ENCODE peak calls at places on chromosomes 13 and 19, in seven cellular contexts. Y, I, M, J, F, K and L are unnamed samples. For H3K9me3, the result is how much of the 10 kb centered on the place peaks cover.

GRCh38 chr19:5339470-5339949 is 1.1 kb downstream of the PTPRS start:
- DNase-seq in F (no peak), J (no peak), K (no peak), Y (no peak), I (no peak), M (no peak), L (no peak)

GRCh38 chr13:83221256-83221655 is 661.0 kb downstream of the SLITRK1 start:
- DNase-seq in K (no peak), I (no peak), F (peak), M (no peak), J (no peak), Y (no peak), L (no peak)

GRCh38 chr13:76759877-76760276 is 126.3 kb downstream of the KCTD12 start:
- DNase-seq in K (no peak), J (no peak), Y (no peak), I (no peak), M (no peak), F (no peak), L (no peak)

GRCh38 chr19:7628589-7629311 is 595 bp downstream of the XAB2 start:
- DNase-seq in J (no peak), M (no peak), K (no peak), I (no peak), F (no peak), Y (no peak), L (no peak)

GRCh38 chr13:43472980-43473379 is 313.8 kb downstream of the ENOX1 start:
- DNase-seq in Y (no peak), K (no peak), F (no peak), J (no peak), M (no peak), I (no peak), L (no peak)

GRCh38 chr13:19810996-19811881 is 28.5 kb upstream of the PSPC1 start:
- DNase-seq in M (no peak), K (no peak), I (no peak), Y (peak), F (no peak), J (no peak), L (no peak)

GRCh38 chr13:27203854-27204253 is 32.2 kb upstream of the USP12 start:
- DNase-seq in Y (no peak), F (no peak), K (no peak), J (no peak), M (no peak), I (no peak), L (no peak)

GRCh38 chr13:111912991-111913781 is 153.8 kb upstream of the SOX1 start:
- DNase-seq in J (no peak), Y (peak), M (no peak), I (no peak), F (no peak), K (no peak), L (no peak)

GRCh38 chr19:33459220-33459619 is 62.4 kb downstream of the PEPD start:
- DNase-seq in I (no peak), K (no peak), J (peak), F (no peak), M (no peak), Y (peak), L (no peak)

GRCh38 chr13:93309886-93310520 is 83.4 kb downstream of the GPC6 start:
- DNase-seq in I (no peak), F (no peak), K (no peak), M (no peak), J (no peak), Y (no peak), L (no peak)

GRCh38 chr19:49442354-49442753 is 1.0 kb upstream of the SLC17A7 start:
- DNase-seq in Y (no peak), J (no peak), I (no peak), F (no peak), K (no peak), M (peak), L (peak)

GRCh38 chr13:76830805-76831204 is 55.4 kb downstream of the KCTD12 start:
- DNase-seq in Y (no peak), F (no peak), J (no peak), I (no peak), K (no peak), M (no peak), L (no peak)

GRCh38 chr19:6045108-6045507 is 65.2 kb downstream of the RFX2 start:
- DNase-seq in Y (no peak), F (no peak), J (no peak), M (no peak), K (no peak), I (no peak), L (no peak)

GRCh38 chr19:39848392-39848791 is 2.2 kb upstream of the FBL start:
- DNase-seq in I (no peak), K (no peak), Y (no peak), F (no peak), M (no peak), J (no peak), L (no peak)

GRCh38 chr13:35474551-35474950 is 1.9 kb downstream of the MAB21L1 start:
- DNase-seq in M (no peak), I (no peak), K (no peak), F (no peak), J (no peak), Y (no peak), L (no peak)

GRCh38 chr13:27264181-27264580 is 6.4 kb upstream of the RASL11A start:
- DNase-seq in M (peak), F (peak), I (no peak), K (no peak), J (no peak), Y (no peak), L (no peak)

GRCh38 chr13:89066868-89067466 is 1395.8 kb downstream of the SLITRK5 start:
- DNase-seq in K (no peak), F (peak), J (no peak), I (no peak), M (no peak), Y (no peak), L (no peak)

GRCh38 chr19:3178973-3179738 is 587 bp downstream of the S1PR4 start:
- DNase-seq in Y (no peak), M (no peak), I (no peak), J (no peak), K (no peak), F (peak), L (no peak)

GRCh38 chr13:97353927-97354326 is 80.0 kb upstream of the RAP2A start:
- DNase-seq in Y (no peak), J (no peak), F (no peak), K (no peak), M (no peak), I (no peak), L (no peak)

GRCh38 chr13:111945086-111945485 is 121.9 kb upstream of the SOX1 start:
- DNase-seq in K (no peak), I (no peak), J (no peak), Y (peak), F (no peak), M (no peak), L (no peak)

GRCh38 chr19:30629086-30629485 is 256.9 kb downstream of the ZNF536 start:
- DNase-seq in I (no peak), M (no peak), Y (no peak), J (no peak), F (no peak), K (no peak), L (no peak)

GRCh38 chr13:30179547-30180256 is 127.6 kb downstream of the KATNAL1 start:
- DNase-seq in K (no peak), J (no peak), I (no peak), M (no peak), F (no peak), Y (no peak), L (no peak)

GRCh38 chr13:82717249-82717648 is 1165.0 kb downstream of the SLITRK1 start:
- DNase-seq in Y (no peak), K (no peak), I (no peak), F (no peak), J (no peak), M (no peak), L (no peak)

GRCh38 chr19:35009424-35010415 is 9.6 kb downstream of the GRAMD1A start:
- DNase-seq in K (no peak), F (no peak), M (no peak), I (no peak), J (no peak), Y (no peak), L (no peak)

GRCh38 chr19:32397736-32398135 is 7.8 kb upstream of the DPY19L3 start:
- DNase-seq in K (no peak), F (no peak), J (no peak), Y (no peak), M (no peak), I (no peak), L (no peak)

GRCh38 chr13:23987331-23987730 is 90.0 kb upstream of the C1QTNF9B start:
- DNase-seq in J (no peak), K (no peak), F (no peak), M (no peak), I (no peak), Y (no peak), L (no peak)

GRCh38 chr13:29954082-29955043 is 103.9 kb upstream of the UBL3 start:
- DNase-seq in I (no peak), Y (no peak), M (no peak), K (peak), J (peak), F (no peak), L (no peak)

GRCh38 chr19:2469102-2469914 is 6.6 kb upstream of the GADD45B start:
- DNase-seq in F (no peak), K (no peak), Y (no peak), I (no peak), M (no peak), J (no peak), L (peak)

GRCh38 chr19:12821761-12822160 is 12.6 kb downstream of the RTBDN start:
- DNase-seq in F (no peak), I (no peak), K (no peak), M (no peak), Y (no peak), J (no peak), L (no peak)
- H3K9me3 ChIP-seq in F (under half), I (under half), K (under half), M (under half), Y (under half), J (under half), L (under half)

DNA sequence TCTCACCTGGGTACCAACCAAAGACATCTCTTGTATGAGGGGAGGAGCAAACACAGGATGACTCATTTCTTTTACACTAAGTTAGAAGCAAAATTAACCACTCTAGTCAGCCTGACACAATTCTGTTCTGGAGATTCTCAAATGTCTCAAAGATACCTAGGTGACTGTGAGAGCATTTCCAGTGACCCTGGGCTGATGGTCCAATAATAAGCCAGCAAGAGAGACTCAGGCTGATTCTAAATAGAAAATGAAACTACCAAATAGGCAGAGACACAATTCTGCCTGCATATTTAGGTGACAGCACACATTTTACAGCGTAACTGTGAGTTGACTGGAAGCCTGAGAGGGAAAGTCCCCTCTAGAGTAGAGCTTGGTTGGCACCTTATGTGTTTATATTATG is 16.3 kb downstream of the ZNF91 start:
- DNase-seq in J (no peak), F (no peak), Y (no peak), K (no peak), I (no peak), M (no peak), L (no peak)
- H3K9me3 ChIP-seq in J (half or more), F (half or more), Y (half or more), K (half or more), I (under half), M (under half), L (half or more)

GRCh38 chr19:41623360-41623759 is 3.5 kb downstream of the CEACAM4 start:
- DNase-seq in F (no peak), Y (no peak), M (no peak), I (no peak), K (no peak), J (no peak), L (no peak)
- H3K9me3 ChIP-seq in F (under half), Y (under half), M (under half), I (under half), K (under half), J (under half), L (under half)

DNA sequence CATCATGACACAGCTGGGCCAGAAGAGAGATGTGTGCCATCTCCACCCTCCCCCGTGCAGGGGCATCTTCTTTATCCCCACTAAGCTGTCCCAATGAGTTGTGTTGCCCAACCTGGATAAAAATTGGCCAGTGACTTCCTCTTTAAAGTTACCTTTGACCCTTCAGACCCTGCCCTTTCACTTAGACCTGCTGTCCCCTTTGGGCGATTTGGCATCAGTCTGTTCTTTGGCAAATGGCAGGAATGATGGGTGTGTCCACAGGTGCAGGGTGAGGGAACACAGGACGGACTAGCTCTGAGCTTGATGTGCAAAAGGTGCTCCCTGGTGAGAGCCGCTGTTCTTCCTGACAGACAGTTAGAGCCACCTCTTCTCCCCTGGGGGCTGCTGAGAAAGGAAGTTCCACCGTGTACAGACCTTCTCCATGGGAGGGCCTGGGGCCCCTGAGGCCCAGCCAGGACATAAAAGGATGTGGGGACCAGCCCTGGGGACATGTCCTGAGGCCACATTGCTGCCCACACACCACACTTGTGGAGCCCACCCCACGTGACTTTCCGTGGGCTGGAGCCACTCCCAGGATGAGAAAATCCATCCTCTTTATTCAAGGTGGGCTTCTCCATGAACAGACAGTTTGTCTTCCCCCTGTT is 1.7 kb downstream of the CYP4F8 start:
- DNase-seq in F (no peak), K (no peak), Y (no peak), J (no peak), I (no peak), M (no peak), L (no peak)
- H3K9me3 ChIP-seq in F (under half), K (under half), Y (under half), J (under half), I (under half), M (under half), L (under half)

GRCh38 chr19:57773488-57773887 is 4.0 kb downstream of the ZNF586 start:
- DNase-seq in M (no peak), K (no peak), F (no peak), J (no peak), I (no peak), Y (no peak), L (no peak)

GRCh38 chr19:57776764-57777296 is 7.4 kb downstream of the ZNF586 start:
- DNase-seq in K (no peak), I (no peak), M (no peak), Y (no peak), J (no peak), F (no peak), L (no peak)

GRCh38 chr19:57778358-57778757 is 8.9 kb downstream of the ZNF586 start:
- DNase-seq in K (no peak), J (no peak), Y (no peak), F (no peak), M (no peak), I (no peak), L (no peak)

DNA sequence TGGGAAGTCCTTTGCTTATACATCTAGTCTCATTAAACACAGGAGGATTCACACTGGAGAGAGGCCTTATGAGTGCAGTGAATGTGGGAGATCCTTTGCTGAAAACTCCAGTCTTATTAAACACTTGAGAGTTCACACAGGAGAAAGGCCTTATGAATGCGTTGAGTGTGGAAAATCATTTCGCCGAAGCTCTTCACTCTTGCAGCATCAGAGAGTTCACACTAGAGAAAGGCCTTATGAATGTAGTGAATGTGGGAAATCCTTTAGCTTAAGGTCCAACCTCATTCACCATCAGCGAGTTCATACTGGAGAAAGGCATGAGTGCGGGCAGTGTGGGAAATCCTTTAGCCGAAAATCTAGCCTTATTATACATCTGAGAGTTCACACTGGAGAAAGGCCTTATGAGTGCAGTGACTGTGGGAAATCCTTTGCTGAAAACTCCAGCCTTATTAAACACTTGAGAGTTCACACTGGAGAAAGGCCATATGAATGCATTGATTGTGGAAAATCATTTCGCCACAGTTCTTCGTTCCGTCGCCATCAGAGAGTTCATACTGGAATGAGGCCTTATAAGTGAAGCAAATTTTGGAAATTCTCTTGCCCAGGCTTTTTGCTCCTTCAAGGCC is 9.9 kb downstream of the ZNF586 start:
- DNase-seq in J (no peak), M (no peak), F (no peak), I (no peak), K (no peak), Y (no peak), L (no peak)
- H3K9me3 ChIP-seq in J (half or more), M (under half), F (under half), I (half or more), K (half or more), Y (half or more), L (under half)

GRCh38 chr19:22831211-22831610 is 880 bp upstream of the ZNF723 start:
- DNase-seq in J (no peak), F (no peak), M (no peak), Y (no peak), I (no peak), K (no peak), L (no peak)

GRCh38 chr19:22832031-22832762 is at the start of gene ZNF723:
- DNase-seq in I (no peak), J (peak), F (no peak), K (no peak), Y (no peak), M (no peak), L (no peak)
- H3K9me3 ChIP-seq in I (under half), J (under half), F (under half), K (under half), Y (half or more), M (under half), L (under half)

DNA sequence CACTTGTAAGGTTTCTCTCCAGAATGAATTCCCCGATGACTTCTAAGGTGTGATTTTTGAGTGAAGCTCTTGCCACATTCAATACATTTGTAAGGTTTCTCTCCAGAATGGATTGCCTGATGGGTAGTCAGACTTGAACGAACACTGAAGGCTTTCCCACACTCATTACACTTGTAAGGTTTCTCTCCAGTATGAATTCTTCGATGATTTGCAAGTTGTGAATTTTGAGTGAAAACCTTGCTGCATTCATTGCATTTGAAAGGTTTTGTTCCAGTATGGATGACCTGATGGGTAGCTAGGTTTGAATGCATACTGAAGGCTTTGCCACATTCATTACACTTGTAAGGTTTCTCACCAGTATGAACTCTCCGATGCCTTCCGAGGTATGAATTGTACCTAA is 24.3 kb downstream of the ERVV-2 start:
- DNase-seq in K (no peak), I (no peak), Y (no peak), J (no peak), M (no peak), F (no peak), L (no peak)
- H3K9me3 ChIP-seq in K (half or more), I (half or more), Y (half or more), J (half or more), M (under half), F (under half), L (half or more)

GRCh38 chr19:38194061-38194701 is 29.8 kb downstream of the DPF1 start:
- DNase-seq in I (no peak), J (no peak), F (no peak), M (no peak), K (no peak), Y (no peak), L (no peak)

GRCh38 chr19:38191747-38192146 is 32.3 kb downstream of the DPF1 start:
- DNase-seq in I (no peak), F (no peak), K (no peak), M (no peak), Y (no peak), J (no peak), L (no peak)

GRCh38 chr19:38190061-38190460 is 34.0 kb downstream of the DPF1 start:
- DNase-seq in M (no peak), Y (no peak), J (no peak), K (no peak), I (no peak), F (no peak), L (no peak)

GRCh38 chr19:38193445-38193844 is 30.6 kb downstream of the DPF1 start:
- DNase-seq in M (no peak), F (no peak), I (no peak), Y (no peak), K (no peak), J (no peak), L (no peak)

DNA sequence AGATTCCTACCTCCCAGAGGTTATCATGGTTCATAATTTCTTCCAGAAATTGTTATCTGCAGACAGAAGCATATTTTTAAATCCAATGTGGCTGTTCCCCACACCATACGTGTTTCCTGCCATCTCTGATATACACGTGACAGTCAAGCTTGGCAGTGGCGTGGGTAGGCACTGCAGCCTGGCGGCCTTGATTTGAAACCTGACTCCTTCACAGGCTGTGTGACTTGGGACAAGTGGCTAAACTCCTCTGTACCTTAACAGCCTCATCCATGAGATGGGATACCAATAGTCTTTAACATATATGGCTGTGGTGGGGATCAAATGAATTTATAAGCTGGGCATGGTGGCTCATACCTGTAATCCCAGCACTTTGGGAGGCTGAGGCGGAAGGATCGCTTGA is 33.2 kb downstream of the DPF1 start:
- DNase-seq in K (no peak), M (no peak), Y (no peak), J (no peak), I (no peak), F (no peak), L (no peak)
- H3K9me3 ChIP-seq in K (under half), M (under half), Y (under half), J (under half), I (under half), F (under half), L (under half)

GRCh38 chr19:11872624-11873023 is 15.0 kb upstream of the ZNF69 start:
- DNase-seq in M (no peak), F (no peak), J (no peak), Y (no peak), K (no peak), I (no peak), L (no peak)
- H3K9me3 ChIP-seq in M (under half), F (under half), J (under half), Y (half or more), K (half or more), I (under half), L (under half)